ENCODE peak calls at places on chromosome 6, in six cellular contexts. V is trophoblast cell, O is IMR-90, A is H9, W is mesenchymal stem cell, K is H1. U is an unnamed sample.

GRCh38 chr6:127459231-127459641 is at the start of gene KIAA0408:
- DNase-seq in V (peak), O (peak), A (peak), K (no peak), W (peak), U (peak)

GRCh38 chr6:36246511-36247268 is 23.2 kb upstream of the PNPLA1 start:
- DNase-seq in O (peak), V (peak), W (no peak), K (no peak), A (no peak), U (no peak)

GRCh38 chr6:34025851-34026250 is 120.0 kb downstream of the GRM4 start:
- DNase-seq in A (no peak), V (no peak), W (no peak), K (no peak), O (no peak), U (no peak)

GRCh38 chr6:165571068-165571682 is 91.9 kb downstream of the PDE10A start:
- DNase-seq in K (no peak), V (peak), W (peak), O (peak), A (no peak), U (no peak)

GRCh38 chr6:2531426-2532208 is 219.1 kb downstream of the MYLK4 start:
- DNase-seq in K (no peak), W (peak), A (no peak), O (peak), V (no peak), U (no peak)

GRCh38 chr6:106156413-106156812 is 70.3 kb downstream of the PRDM1 start:
- DNase-seq in V (no peak), O (no peak), W (no peak), K (no peak), A (no peak), U (no peak)

GRCh38 chr6:107741191-107741680 is 82.9 kb downstream of the SCML4 start:
- DNase-seq in O (no peak), K (no peak), A (no peak), V (no peak), W (no peak), U (no peak)

GRCh38 chr6:78810698-78811097 is 56.7 kb upstream of the IRAK1BP1 start:
- DNase-seq in K (no peak), O (peak), W (no peak), A (no peak), V (peak), U (no peak)

GRCh38 chr6:75065524-75065923 is 140.3 kb downstream of the COL12A1 start:
- DNase-seq in W (peak), O (peak), V (peak), A (peak), K (no peak), U (no peak)

GRCh38 chr6:101114703-101115102 is 233.6 kb upstream of the ASCC3 start:
- DNase-seq in A (no peak), O (peak), W (peak), V (peak), K (no peak), U (peak)

GRCh38 chr6:108844632-108845031 is 3.6 kb upstream of the ARMC2 start:
- DNase-seq in O (no peak), W (no peak), V (no peak), K (no peak), A (no peak), U (no peak)

GRCh38 chr6:29723666-29724588 is 693 bp downstream of the HLA-F start:
- DNase-seq in W (no peak), A (peak), V (peak), O (no peak), K (no peak), U (no peak)

GRCh38 chr6:28587011-28587745 is 61.5 kb downstream of the GPX5 start:
- DNase-seq in W (peak), V (peak), K (peak), A (peak), O (no peak), U (no peak)

GRCh38 chr6:72760130-72760793 is 138.4 kb downstream of the KCNQ5 start:
- DNase-seq in K (no peak), A (no peak), W (no peak), O (peak), V (no peak), U (no peak)

GRCh38 chr6:155216312-155217028 is 47.3 kb upstream of the CLDN20 start:
- DNase-seq in O (no peak), W (no peak), V (no peak), A (peak), K (no peak), U (peak)

GRCh38 chr6:16883414-16883813 is 122.2 kb upstream of the ATXN1 start:
- DNase-seq in A (no peak), K (no peak), O (peak), W (no peak), V (no peak), U (no peak)

GRCh38 chr6:69791065-69791471 is 5.7 kb downstream of the LMBRD1 start:
- DNase-seq in O (peak), A (no peak), K (no peak), W (peak), V (peak), U (no peak)

GRCh38 chr6:31834367-31834703 is 6.8 kb downstream of the HSPA1B start:
- DNase-seq in W (peak), A (peak), V (peak), K (no peak), O (peak), U (no peak)

GRCh38 chr6:101231606-101232235 is 161.8 kb upstream of the GRIK2 start:
- DNase-seq in O (no peak), K (no peak), A (no peak), W (no peak), V (peak), U (no peak)

GRCh38 chr6:133241088-133241900 is at the start of gene EYA4:
- DNase-seq in K (no peak), O (peak), V (no peak), A (peak), W (peak), U (peak)

GRCh38 chr6:54718541-54719023 is 128.0 kb upstream of the FAM83B start:
- DNase-seq in K (no peak), V (no peak), O (no peak), W (no peak), A (no peak), U (no peak)

GRCh38 chr6:109349419-109349987 is 32.8 kb downstream of the CD164 start:
- DNase-seq in O (peak), W (peak), V (no peak), A (no peak), K (no peak), U (no peak)

GRCh38 chr6:65110031-65110430 is 597.0 kb downstream of the EYS start:
- DNase-seq in K (no peak), A (no peak), O (no peak), V (peak), W (peak), U (no peak)

GRCh38 chr6:36544228-36544627 is 3.1 kb downstream of the STK38 start:
- DNase-seq in O (no peak), K (no peak), A (no peak), W (no peak), V (no peak), U (no peak)

GRCh38 chr6:32627831-32628230 is 9.4 kb upstream of the HLA-DQA1 start:
- DNase-seq in A (peak), V (peak), K (no peak), W (peak), O (peak), U (no peak)

GRCh38 chr6:146544783-146545182 is 1.1 kb downstream of the RAB32 start:
- DNase-seq in V (no peak), O (peak), K (no peak), W (peak), A (no peak), U (no peak)

GRCh38 chr6:9224539-9224938 is 789.2 kb upstream of the SLC35B3 start:
- DNase-seq in K (no peak), O (no peak), W (no peak), A (no peak), V (no peak), U (no peak)

GRCh38 chr6:13914346-13914745 is 10.4 kb upstream of the RNF182 start:
- DNase-seq in W (no peak), A (no peak), K (no peak), V (no peak), O (peak), U (no peak)

GRCh38 chr6:156765117-156765516 is 12.1 kb upstream of the ARID1B start:
- DNase-seq in K (no peak), W (no peak), O (no peak), V (no peak), A (no peak), U (no peak)
- H4K91ac ChIP-seq in K (no peak), W (no peak), O (no peak), V (no peak), A (no peak), U (no peak)

GRCh38 chr6:6950373-6951145 is 157.2 kb upstream of the RREB1 start:
- DNase-seq in A (no peak), K (no peak), V (no peak), O (no peak), W (no peak), U (no peak)
- H4K91ac ChIP-seq in A (no peak), K (no peak), V (no peak), O (no peak), W (no peak), U (no peak)

DNA sequence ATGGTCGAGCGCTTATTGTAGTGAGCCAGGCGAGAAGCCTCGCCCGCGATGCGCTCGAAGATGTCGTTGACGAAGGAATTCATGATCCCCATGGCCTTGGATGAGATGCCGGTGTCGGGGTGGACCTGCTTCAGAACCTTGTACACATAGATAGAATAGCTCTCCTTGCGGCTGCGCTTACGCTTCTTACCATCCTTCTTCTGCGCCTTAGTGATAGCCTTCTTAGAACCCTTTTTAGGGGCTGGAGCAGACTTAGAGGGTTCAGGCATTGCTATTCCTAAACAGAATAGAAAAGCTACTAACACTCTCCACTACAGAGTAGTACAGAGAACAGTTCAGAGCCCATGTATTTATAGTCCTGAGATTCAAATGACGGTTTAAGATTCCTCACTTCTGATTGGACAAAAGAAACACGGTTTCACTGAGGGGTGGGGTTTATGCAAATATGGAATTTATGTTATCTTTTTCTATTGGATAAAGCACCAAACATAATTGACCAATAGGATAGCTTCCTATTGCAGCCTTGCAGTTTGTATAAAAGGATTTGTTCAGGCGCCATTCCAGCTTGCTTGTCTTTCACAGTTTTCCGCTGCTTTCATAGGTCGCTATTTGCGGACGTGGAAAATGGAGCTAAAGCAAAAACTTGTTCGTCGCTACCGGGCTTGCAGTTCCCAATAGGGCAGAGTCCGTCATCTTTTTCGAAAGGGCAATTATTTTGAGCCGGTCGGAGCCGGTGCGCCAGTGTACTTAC is 43.7 kb upstream of the HFE start:
- DNase-seq in A (no peak), W (no peak), O (peak), V (peak), K (no peak), U (peak)
- H4K91ac ChIP-seq in A (no peak), W (no peak), O (peak), V (peak), K (peak), U (no peak)

DNA sequence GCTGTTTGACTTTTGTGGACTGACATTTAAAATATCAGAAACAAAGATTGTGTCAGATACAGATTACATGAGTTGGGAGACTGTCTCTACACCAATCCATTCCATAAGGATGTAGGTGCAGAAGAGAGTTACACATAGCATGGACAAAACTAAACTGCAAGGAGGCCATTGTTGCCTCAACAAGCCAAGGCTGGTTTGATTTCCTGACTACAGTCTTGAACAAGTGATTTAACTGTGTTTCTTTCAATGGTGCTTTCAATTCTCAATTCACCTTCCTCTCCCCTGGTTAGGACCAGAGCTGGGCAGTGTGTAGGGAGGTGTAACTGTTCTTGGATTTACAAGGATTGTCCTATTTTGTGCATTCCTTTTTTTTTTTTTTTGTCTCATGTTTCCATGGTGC is 82.2 kb downstream of the AGPAT4 start:
- DNase-seq in W (no peak), O (no peak), V (no peak), K (no peak), A (no peak), U (no peak)
- H4K91ac ChIP-seq in W (no peak), O (no peak), V (no peak), K (no peak), A (no peak), U (no peak)

DNA sequence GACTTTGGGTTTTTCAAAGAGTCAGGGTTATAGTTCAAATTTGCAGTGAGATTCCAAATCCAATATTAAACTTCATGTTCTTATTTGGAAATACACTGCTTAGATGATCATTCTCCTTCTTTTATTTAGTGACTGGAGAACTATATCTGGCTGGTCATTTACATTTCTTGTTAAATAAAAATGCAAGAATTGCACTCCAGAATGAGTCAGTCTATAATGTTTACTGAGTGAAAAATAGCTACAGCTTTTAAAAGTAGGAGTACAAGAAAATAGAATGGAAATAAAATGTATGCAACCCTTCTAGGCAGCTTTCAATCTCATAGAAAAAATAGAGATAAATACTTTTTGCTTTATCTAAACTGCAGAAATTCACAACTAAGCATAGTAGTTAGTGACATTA is 54.5 kb upstream of the CD2AP start:
- DNase-seq in W (no peak), V (no peak), A (no peak), K (no peak), O (peak), U (no peak)
- H4K91ac ChIP-seq in W (no peak), V (no peak), A (no peak), K (no peak), O (no peak), U (no peak)

GRCh38 chr6:169801396-169802160 is 50.2 kb downstream of the ERMARD start:
- DNase-seq in W (no peak), K (no peak), V (no peak), A (peak), O (no peak), U (no peak)
- H4K91ac ChIP-seq in W (no peak), K (peak), V (no peak), A (no peak), O (no peak), U (peak)